ENCODE peak calls at places on chromosomes 7 and 10, in seven cellular contexts. I, C, D, Q, G, U and J are unnamed samples.

GRCh38 chr7:27172388-27172774 is 1.7 kb downstream of the HOXA10 start:
- DNase-seq in C (no peak), U (no peak), D (no peak), I (no peak), Q (no peak), G (peak), J (no peak)

GRCh38 chr10:33211123-33211878 is 123.2 kb downstream of the NRP1 start:
- DNase-seq in C (no peak), D (no peak), I (peak), G (no peak), U (no peak), Q (peak), J (peak)

GRCh38 chr10:26326874-26327273 is 110.3 kb downstream of the GAD2 start:
- DNase-seq in I (no peak), U (no peak), G (no peak), Q (no peak), D (no peak), C (no peak), J (no peak)

GRCh38 chr7:91620827-91621226 is 259.7 kb downstream of the MTERF1 start:
- DNase-seq in U (no peak), I (no peak), D (no peak), Q (no peak), C (no peak), G (no peak), J (no peak)

GRCh38 chr7:12731775-12732174 is 44.3 kb downstream of the ARL4A start:
- DNase-seq in D (no peak), C (no peak), I (peak), G (no peak), Q (no peak), U (no peak), J (no peak)

GRCh38 chr10:79243211-79244067 is 103.8 kb upstream of the PPIF start:
- DNase-seq in U (peak), D (no peak), Q (peak), I (no peak), G (peak), C (peak), J (no peak)

GRCh38 chr10:17747883-17748550 is 4.0 kb upstream of the TMEM236 start:
- DNase-seq in G (no peak), Q (no peak), D (no peak), C (no peak), I (peak), U (no peak), J (no peak)

GRCh38 chr7:99000904-99001442 is 122.6 kb downstream of the TRRAP start:
- DNase-seq in U (no peak), Q (no peak), D (no peak), C (no peak), G (no peak), I (no peak), J (no peak)

GRCh38 chr10:97154789-97155188 is 31.0 kb downstream of the SLIT1 start:
- DNase-seq in C (no peak), Q (no peak), D (no peak), G (no peak), U (no peak), I (no peak), J (no peak)

GRCh38 chr7:10860516-10860915 is 113.2 kb upstream of the PHF14 start:
- DNase-seq in Q (no peak), U (no peak), G (no peak), I (no peak), C (no peak), D (no peak), J (no peak)

GRCh38 chr7:91055219-91055618 is 209.0 kb upstream of the FZD1 start:
- DNase-seq in C (no peak), D (no peak), Q (no peak), I (no peak), U (no peak), G (no peak), J (no peak)

GRCh38 chr10:65294329-65294728 is 1631.5 kb upstream of the LRRTM3 start:
- DNase-seq in U (no peak), I (peak), Q (no peak), G (peak), D (no peak), C (no peak), J (no peak)

GRCh38 chr10:129079705-129080104 is 387.3 kb upstream of the MGMT start:
- DNase-seq in U (no peak), G (no peak), Q (peak), C (no peak), I (no peak), D (no peak), J (no peak)

GRCh38 chr10:86402283-86402931 is 35.8 kb upstream of the GRID1 start:
- DNase-seq in G (no peak), U (no peak), I (no peak), D (no peak), Q (no peak), C (no peak), J (no peak)

GRCh38 chr10:110558034-110558433 is 9.5 kb upstream of the SMC3 start:
- DNase-seq in D (no peak), I (no peak), C (no peak), U (no peak), Q (no peak), G (no peak), J (no peak)

GRCh38 chr7:100366411-100367250 is 6.7 kb upstream of the PILRA start:
- DNase-seq in D (no peak), G (no peak), C (no peak), I (no peak), Q (no peak), U (no peak), J (no peak)

GRCh38 chr7:86600506-86601290 is 43.0 kb upstream of the GRM3 start:
- DNase-seq in I (no peak), U (no peak), Q (no peak), C (no peak), D (no peak), G (no peak), J (no peak)

GRCh38 chr7:27237735-27238334 is 4.8 kb upstream of the EVX1 start:
- DNase-seq in G (no peak), I (no peak), C (no peak), D (no peak), Q (no peak), U (no peak), J (no peak)

GRCh38 chr7:54961391-54961790 is 57.4 kb upstream of the EGFR start:
- DNase-seq in Q (no peak), D (no peak), I (peak), C (no peak), U (no peak), G (peak), J (no peak)

GRCh38 chr7:157253850-157254249 is 83.0 kb upstream of the DNAJB6 start:
- DNase-seq in I (no peak), G (no peak), D (no peak), U (no peak), Q (peak), C (no peak), J (no peak)

GRCh38 chr10:30284860-30285594 is 64.1 kb downstream of the MTPAP start:
- DNase-seq in D (peak), C (no peak), Q (no peak), I (no peak), G (no peak), U (no peak), J (no peak)

GRCh38 chr7:960269-960871 is 5.9 kb upstream of the ADAP1 start:
- DNase-seq in U (no peak), G (no peak), I (no peak), Q (no peak), C (no peak), D (no peak), J (no peak)

GRCh38 chr7:959271-959670 is 4.8 kb upstream of the ADAP1 start:
- DNase-seq in U (no peak), G (no peak), Q (no peak), I (no peak), D (no peak), C (no peak), J (no peak)

GRCh38 chr7:956031-956430 is 1.6 kb upstream of the ADAP1 start:
- DNase-seq in G (no peak), Q (no peak), D (no peak), C (no peak), U (no peak), I (no peak), J (no peak)

GRCh38 chr7:957418-958220 is 3.1 kb upstream of the ADAP1 start:
- DNase-seq in U (no peak), Q (peak), C (no peak), D (no peak), G (no peak), I (no peak), J (no peak)

GRCh38 chr7:958221-959200 is 4.0 kb upstream of the ADAP1 start:
- DNase-seq in D (no peak), U (no peak), Q (no peak), C (no peak), G (no peak), I (no peak), J (no peak)
- TF ChIP-seq CTCF in D (peak), U (no peak), Q (no peak), C (peak), G (no peak), I (no peak), J (no peak)

DNA sequence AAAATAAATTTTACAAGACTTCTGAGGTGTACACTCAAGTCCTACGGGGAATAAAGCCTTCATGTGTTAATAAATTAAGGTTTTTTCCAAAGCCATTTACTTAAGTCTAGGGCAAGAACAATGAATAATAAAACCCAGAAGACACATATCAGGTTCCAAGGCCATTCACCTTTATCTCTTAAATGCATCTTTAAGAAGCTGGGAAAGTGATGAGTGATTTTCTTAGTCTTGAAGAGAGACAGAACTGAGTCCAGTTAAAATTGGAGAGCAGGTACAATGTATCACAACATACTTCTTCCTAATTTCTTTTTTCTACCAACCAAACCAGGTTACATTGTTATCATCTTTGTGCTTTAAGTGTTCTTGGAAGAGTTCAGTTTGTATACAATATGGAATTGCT is 189.5 kb downstream of the RAPGEF5 start:
- DNase-seq in Q (no peak), I (no peak), C (no peak), D (no peak), G (no peak), U (no peak), J (no peak)
- TF ChIP-seq CTCF in Q (no peak), I (no peak), C (no peak), D (no peak), G (no peak), U (no peak), J (no peak)

GRCh38 chr7:73615886-73616285 is 8.4 kb downstream of the MLXIPL start:
- DNase-seq in Q (no peak), C (no peak), D (no peak), G (no peak), U (peak), I (peak), J (no peak)
- TF ChIP-seq CTCF in Q (no peak), C (no peak), D (no peak), G (no peak), U (peak), I (no peak), J (no peak)

DNA sequence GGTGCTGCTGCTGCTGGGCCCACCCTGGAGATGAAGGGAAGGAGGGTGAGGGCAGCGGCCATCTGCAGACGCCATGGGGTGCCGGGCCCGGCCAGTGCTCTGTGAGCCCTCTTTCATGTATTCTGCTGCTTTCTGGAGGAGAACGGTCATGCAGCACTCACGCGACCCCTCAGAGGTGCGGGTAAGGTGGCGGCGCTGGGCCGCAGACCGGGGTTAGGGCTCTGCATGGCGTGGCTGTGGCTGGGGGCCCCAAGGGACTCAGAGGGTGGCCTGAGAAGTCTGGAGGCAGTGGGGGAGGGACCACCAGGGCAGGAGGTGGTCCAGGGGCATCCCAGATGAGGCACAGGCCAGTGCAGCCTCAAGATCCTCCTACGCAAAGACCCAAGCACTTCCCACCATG is 275.5 kb downstream of the ELFN1 start:
- DNase-seq in U (no peak), C (no peak), G (no peak), I (no peak), Q (peak), D (no peak), J (no peak)
- TF ChIP-seq CTCF in U (no peak), C (no peak), G (no peak), I (no peak), Q (no peak), D (no peak), J (no peak)